ENCODE peak calls at places on chromosome 16, in eight cellular contexts. G, B, S, Q, K, A, R and N are unnamed samples.

GRCh38 chr16:64469906-64470702 is 651.8 kb downstream of the CDH11 start:
- DNase-seq in S (no peak), B (peak; percentile 23), G (peak; percentile 28), K (no peak), R (peak; percentile 17), Q (no peak), A (no peak), N (no peak)

GRCh38 chr16:86101135-86101911 is 202.4 kb downstream of the IRF8 start:
- DNase-seq in S (no peak), B (no peak), A (no peak), R (no peak), Q (no peak), G (no peak), K (no peak), N (no peak)

GRCh38 chr16:47873434-47873833 is 282.4 kb downstream of the ABCC12 start:
- DNase-seq in K (no peak), Q (no peak), G (no peak), S (no peak), A (no peak), B (no peak), R (no peak), N (no peak)

GRCh38 chr16:55328611-55329569 is 4.9 kb downstream of the IRX6 start:
- DNase-seq in Q (no peak), R (no peak), K (no peak), A (no peak), S (no peak), B (no peak), G (no peak), N (no peak)

GRCh38 chr16:15451098-15451731 is 16.8 kb downstream of the BMERB1 start:
- DNase-seq in S (no peak), A (no peak), B (no peak), G (no peak), Q (no peak), R (no peak), K (no peak), N (no peak)

GRCh38 chr16:51949260-51949659 is 597.7 kb downstream of the TOX3 start:
- DNase-seq in K (no peak), Q (no peak), B (no peak), S (no peak), A (no peak), R (no peak), G (no peak), N (no peak)

GRCh38 chr16:79169239-79169638 is 431.3 kb downstream of the MAF start:
- DNase-seq in A (no peak), B (peak; percentile 26), Q (peak; percentile 24), S (no peak), R (no peak), G (no peak), K (no peak), N (no peak)

GRCh38 chr16:64437706-64438329 is 684.0 kb downstream of the CDH11 start:
- DNase-seq in S (no peak), R (no peak), K (no peak), G (no peak), B (no peak), Q (no peak), A (no peak), N (no peak)

GRCh38 chr16:4203748-4204147 is 38.1 kb downstream of the SRL start:
- DNase-seq in Q (no peak), B (peak; percentile 59), R (no peak), K (no peak), A (no peak), G (no peak), S (no peak), N (no peak)

GRCh38 chr16:4202615-4203014 is 39.3 kb downstream of the SRL start:
- DNase-seq in S (no peak), A (no peak), K (no peak), R (no peak), G (no peak), Q (no peak), B (no peak), N (no peak)

GRCh38 chr16:4194661-4195060 is 47.2 kb downstream of the SRL start:
- DNase-seq in B (no peak), Q (no peak), A (no peak), R (no peak), G (no peak), K (no peak), S (no peak), N (no peak)

GRCh38 chr16:4200781-4201137 is 41.1 kb downstream of the SRL start:
- DNase-seq in G (peak; percentile 65), K (no peak), R (no peak), S (no peak), B (no peak), Q (no peak), A (no peak), N (no peak)

DNA sequence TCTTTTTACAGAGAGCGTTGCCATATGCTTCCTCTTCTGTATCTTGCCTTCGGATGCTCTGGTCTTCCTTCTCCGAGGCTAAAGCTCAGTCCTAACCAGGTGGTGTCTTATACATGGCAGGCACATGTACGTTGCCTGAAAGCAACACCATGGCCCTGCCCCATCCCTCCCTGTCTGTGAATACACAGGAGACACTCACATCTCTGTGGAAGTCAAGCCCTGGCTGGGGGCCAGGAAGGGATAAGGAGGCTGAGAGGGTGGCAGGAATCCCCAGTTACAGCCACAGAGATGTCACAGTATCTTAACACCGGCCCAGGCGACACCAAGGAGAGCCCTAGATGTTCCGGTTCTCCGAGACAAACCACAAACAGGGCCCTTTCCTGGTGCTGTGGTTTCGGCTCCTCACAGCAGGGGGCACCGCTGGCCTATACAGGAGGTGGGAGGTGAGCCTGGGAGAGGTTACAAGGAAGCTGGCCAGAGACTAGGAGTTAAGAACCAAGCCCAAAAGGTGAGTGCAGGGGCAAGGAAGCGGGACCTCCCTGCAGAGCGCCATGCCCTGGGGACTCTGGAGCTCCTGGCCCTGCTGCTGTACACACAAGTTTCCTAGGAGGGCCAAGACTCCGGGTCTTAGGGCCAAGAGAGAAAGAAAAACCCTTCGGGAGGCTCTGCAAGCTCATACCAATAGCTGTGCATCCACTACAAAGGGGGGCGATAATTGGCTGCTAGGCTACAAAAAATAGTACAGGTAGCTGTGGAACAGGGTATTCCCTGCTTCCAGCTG is 41.7 kb downstream of the SRL start:
- DNase-seq in B (peak; percentile 85), Q (peak; percentile 61), R (peak; percentile 66), G (peak; percentile 77), K (peak; percentile 49), A (no peak), S (peak; percentile 69), N (no peak)
- TF ChIP-seq CTCF in B (peak; percentile 54), Q (peak; percentile 57), R (peak; percentile 61), G (peak; percentile 90), K (peak; percentile 47), A (no peak), S (peak; percentile 66), N (no peak)

DNA sequence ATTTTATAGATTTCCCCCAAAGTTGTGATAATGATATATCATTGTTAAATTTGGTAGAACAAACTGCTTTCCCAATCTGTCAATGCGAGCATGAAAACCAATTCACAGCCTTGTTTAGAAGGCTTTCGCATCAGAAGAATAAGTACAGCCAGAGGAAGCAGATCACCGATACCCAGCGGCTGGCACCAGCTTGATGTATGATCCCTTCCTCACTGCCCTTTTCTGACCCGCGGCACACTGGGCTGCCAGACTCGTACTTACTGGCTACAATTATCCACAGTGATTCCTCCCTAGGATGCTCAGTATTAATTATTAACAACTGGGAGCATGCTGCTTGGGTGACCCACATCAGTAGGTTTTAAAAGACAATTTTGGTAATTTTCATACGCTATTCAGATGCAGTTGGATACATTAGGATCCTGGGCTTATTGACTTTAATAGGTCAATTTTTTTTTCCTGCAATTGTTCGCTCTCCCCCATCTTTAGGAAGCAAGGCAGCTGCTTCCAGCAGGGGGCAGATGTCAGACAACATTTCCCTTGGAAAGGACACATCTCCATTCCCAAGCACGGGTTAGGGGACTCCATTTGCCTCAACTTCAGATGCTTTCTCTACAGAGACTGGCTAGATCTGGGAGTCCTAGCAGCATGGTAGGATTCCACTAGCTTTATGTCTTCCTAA is 582.7 kb upstream of the PSMD7 start:
- DNase-seq in Q (no peak), B (peak; percentile 69), R (peak; percentile 15), A (no peak), K (no peak), G (peak; percentile 0), S (no peak), N (no peak)
- TF ChIP-seq CTCF in Q (no peak), B (peak; percentile 12), R (no peak), A (no peak), K (no peak), G (peak; percentile 5), S (peak; percentile 28), N (no peak)

GRCh38 chr16:68736561-68736960 is 531 bp upstream of the CDH1 start:
- DNase-seq in B (no peak), S (no peak), G (no peak), K (no peak), R (no peak), Q (no peak), A (no peak), N (no peak)

GRCh38 chr16:68734782-68735181 is 2.3 kb upstream of the CDH1 start:
- DNase-seq in K (no peak), Q (no peak), G (no peak), B (no peak), A (no peak), S (no peak), R (no peak), N (no peak)

GRCh38 chr16:68739964-68740627 is 3.0 kb downstream of the CDH1 start:
- DNase-seq in R (no peak), Q (no peak), G (peak; percentile 61), K (no peak), A (no peak), B (no peak), S (no peak), N (no peak)

GRCh38 chr16:68737730-68738590 is 868 bp downstream of the CDH1 start:
- DNase-seq in B (peak; percentile 87), G (no peak), R (peak; percentile 16), K (no peak), Q (peak; percentile 85), S (peak; percentile 65), A (no peak), N (no peak)

DNA sequence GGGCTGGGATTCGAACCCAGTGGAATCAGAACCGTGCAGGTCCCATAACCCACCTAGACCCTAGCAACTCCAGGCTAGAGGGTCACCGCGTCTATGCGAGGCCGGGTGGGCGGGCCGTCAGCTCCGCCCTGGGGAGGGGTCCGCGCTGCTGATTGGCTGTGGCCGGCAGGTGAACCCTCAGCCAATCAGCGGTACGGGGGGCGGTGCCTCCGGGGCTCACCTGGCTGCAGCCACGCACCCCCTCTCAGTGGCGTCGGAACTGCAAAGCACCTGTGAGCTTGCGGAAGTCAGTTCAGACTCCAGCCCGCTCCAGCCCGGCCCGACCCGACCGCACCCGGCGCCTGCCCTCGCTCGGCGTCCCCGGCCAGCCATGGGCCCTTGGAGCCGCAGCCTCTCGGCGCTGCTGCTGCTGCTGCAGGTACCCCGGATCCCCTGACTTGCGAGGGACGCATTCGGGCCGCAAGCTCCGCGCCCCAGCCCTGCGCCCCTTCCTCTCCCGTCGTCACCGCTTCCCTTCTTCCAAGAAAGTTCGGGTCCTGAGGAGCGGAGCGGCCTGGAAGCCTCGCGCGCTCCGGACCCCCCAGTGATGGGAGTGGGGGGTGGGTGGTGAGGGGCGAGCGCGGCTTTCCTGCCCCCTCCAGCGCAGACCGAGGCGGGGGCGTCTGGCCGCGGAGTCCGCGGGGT is at the start of gene CDH1:
- DNase-seq in B (peak; percentile 97), A (peak; percentile 35), S (peak; percentile 99), R (peak; percentile 17), Q (peak; percentile 97), K (peak; percentile 35), G (no peak), N (no peak)
- TF ChIP-seq CTCF in B (no peak), A (no peak), S (no peak), R (no peak), Q (no peak), K (no peak), G (no peak), N (no peak)

DNA sequence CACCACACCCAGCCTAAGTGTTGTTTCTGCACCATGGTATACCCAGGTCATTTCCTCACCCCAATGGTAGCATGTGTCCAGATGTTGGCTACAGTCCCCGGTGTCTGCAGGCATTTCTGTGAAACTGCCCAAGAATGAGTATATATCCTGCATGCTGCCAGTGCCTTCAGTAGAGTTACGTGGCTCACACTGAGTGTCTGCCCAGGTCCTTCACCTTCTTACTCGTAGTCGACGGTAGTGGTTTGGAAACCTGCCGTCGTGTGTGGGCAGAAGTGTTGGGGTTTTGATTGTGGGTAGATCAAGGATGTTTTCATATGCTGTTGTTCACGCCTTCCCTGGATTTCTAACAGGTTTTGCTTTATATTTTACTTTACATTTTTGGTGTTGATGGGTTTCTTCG is 16.8 kb downstream of the TCF25 start:
- DNase-seq in S (no peak), K (no peak), A (no peak), B (no peak), G (no peak), Q (no peak), R (no peak), N (no peak)
- TF ChIP-seq CTCF in S (no peak), K (no peak), A (no peak), B (no peak), G (no peak), Q (no peak), R (no peak), N (no peak)